ENCODE peak calls at places on chromosomes 2 and 18, in ten cellular contexts. One of them, this sample, is unnamed.

GRCh38 chr2:156695020-156695419 is 258.8 kb downstream of the GPD2 start:
- DNase-seq in iPS-NIHi11: no peak
- DNase-seq in COLO829: no peak
- DNase-seq in activated naive CD4-positive, alpha-beta T cell treated with anti-CD3 and anti-CD28 coated beads for 36 hours: no peak
- DNase-seq in effector memory CD8-positive, alpha-beta T cell: no peak
- DNase-seq in stimulated activated CD4-positive, alpha-beta T cell treated with anti-CD3 and anti-CD28 coated beads, Interleukin-4, amount 100 ng/mL, for 4 hours: no peak
- DNase-seq in NAMALWA: no peak
- DNase-seq in NCI-H1105: no peak
- DNase-seq in Peyer's patch: no peak
- DNase-seq in T-helper 2 cell: no peak
- DNase-seq in this sample: no peak

GRCh38 chr2:32981612-32982011 is 34.9 kb downstream of the LTBP1 start:
- DNase-seq in stimulated activated CD4-positive, alpha-beta T cell treated with anti-CD3 and anti-CD28 coated beads, Interleukin-4, amount 100 ng/mL, for 4 hours: no peak
- DNase-seq in iPS-NIHi11: no peak
- DNase-seq in T-helper 2 cell: no peak
- DNase-seq in COLO829: no peak
- DNase-seq in NCI-H1105: no peak
- DNase-seq in Peyer's patch: no peak
- DNase-seq in NAMALWA: no peak
- DNase-seq in effector memory CD8-positive, alpha-beta T cell: no peak
- DNase-seq in activated naive CD4-positive, alpha-beta T cell treated with anti-CD3 and anti-CD28 coated beads for 36 hours: no peak
- DNase-seq in this sample: no peak

GRCh38 chr2:235302263-235302662 is 191.6 kb upstream of the AGAP1 start:
- DNase-seq in Peyer's patch: no peak
- DNase-seq in effector memory CD8-positive, alpha-beta T cell: no peak
- DNase-seq in COLO829: no peak
- DNase-seq in stimulated activated CD4-positive, alpha-beta T cell treated with anti-CD3 and anti-CD28 coated beads, Interleukin-4, amount 100 ng/mL, for 4 hours: no peak
- DNase-seq in T-helper 2 cell: no peak
- DNase-seq in activated naive CD4-positive, alpha-beta T cell treated with anti-CD3 and anti-CD28 coated beads for 36 hours: no peak
- DNase-seq in NAMALWA: no peak
- DNase-seq in iPS-NIHi11: no peak
- DNase-seq in NCI-H1105: no peak
- DNase-seq in this sample: no peak

GRCh38 chr2:10398496-10398895 is 49.6 kb downstream of the ODC1 start:
- DNase-seq in effector memory CD8-positive, alpha-beta T cell: no peak
- DNase-seq in activated naive CD4-positive, alpha-beta T cell treated with anti-CD3 and anti-CD28 coated beads for 36 hours: no peak
- DNase-seq in stimulated activated CD4-positive, alpha-beta T cell treated with anti-CD3 and anti-CD28 coated beads, Interleukin-4, amount 100 ng/mL, for 4 hours: no peak
- DNase-seq in T-helper 2 cell: no peak
- DNase-seq in Peyer's patch: peak
- DNase-seq in iPS-NIHi11: no peak
- DNase-seq in NCI-H1105: no peak
- DNase-seq in COLO829: no peak
- DNase-seq in NAMALWA: no peak
- DNase-seq in this sample: no peak

GRCh38 chr2:184598313-184599053 is at the start of gene ZNF804A:
- DNase-seq in COLO829: no peak
- DNase-seq in NAMALWA: no peak
- DNase-seq in stimulated activated CD4-positive, alpha-beta T cell treated with anti-CD3 and anti-CD28 coated beads, Interleukin-4, amount 100 ng/mL, for 4 hours: no peak
- DNase-seq in activated naive CD4-positive, alpha-beta T cell treated with anti-CD3 and anti-CD28 coated beads for 36 hours: no peak
- DNase-seq in T-helper 2 cell: peak
- DNase-seq in effector memory CD8-positive, alpha-beta T cell: no peak
- DNase-seq in Peyer's patch: peak
- DNase-seq in NCI-H1105: peak
- DNase-seq in iPS-NIHi11: peak
- DNase-seq in this sample: peak

GRCh38 chr2:232418466-232419244 is 12.0 kb downstream of the ALPG start:
- DNase-seq in iPS-NIHi11: peak
- DNase-seq in NAMALWA: no peak
- DNase-seq in effector memory CD8-positive, alpha-beta T cell: no peak
- DNase-seq in NCI-H1105: peak
- DNase-seq in stimulated activated CD4-positive, alpha-beta T cell treated with anti-CD3 and anti-CD28 coated beads, Interleukin-4, amount 100 ng/mL, for 4 hours: peak
- DNase-seq in Peyer's patch: no peak
- DNase-seq in T-helper 2 cell: no peak
- DNase-seq in activated naive CD4-positive, alpha-beta T cell treated with anti-CD3 and anti-CD28 coated beads for 36 hours: peak
- DNase-seq in COLO829: no peak
- DNase-seq in this sample: no peak

GRCh38 chr2:31254237-31255203 is 20.6 kb downstream of the EHD3 start:
- DNase-seq in effector memory CD8-positive, alpha-beta T cell: no peak
- DNase-seq in COLO829: no peak
- DNase-seq in NAMALWA: no peak
- DNase-seq in T-helper 2 cell: no peak
- DNase-seq in activated naive CD4-positive, alpha-beta T cell treated with anti-CD3 and anti-CD28 coated beads for 36 hours: no peak
- DNase-seq in NCI-H1105: no peak
- DNase-seq in Peyer's patch: no peak
- DNase-seq in stimulated activated CD4-positive, alpha-beta T cell treated with anti-CD3 and anti-CD28 coated beads, Interleukin-4, amount 100 ng/mL, for 4 hours: no peak
- DNase-seq in iPS-NIHi11: no peak
- DNase-seq in this sample: no peak

GRCh38 chr2:152635635-152636298 is 81.5 kb downstream of the PRPF40A start:
- DNase-seq in COLO829: peak
- DNase-seq in iPS-NIHi11: peak
- DNase-seq in NAMALWA: peak
- DNase-seq in T-helper 2 cell: peak
- DNase-seq in activated naive CD4-positive, alpha-beta T cell treated with anti-CD3 and anti-CD28 coated beads for 36 hours: peak
- DNase-seq in stimulated activated CD4-positive, alpha-beta T cell treated with anti-CD3 and anti-CD28 coated beads, Interleukin-4, amount 100 ng/mL, for 4 hours: peak
- DNase-seq in NCI-H1105: peak
- DNase-seq in effector memory CD8-positive, alpha-beta T cell: peak
- DNase-seq in Peyer's patch: peak
- DNase-seq in this sample: peak

GRCh38 chr18:21463718-21464117 is 136.8 kb downstream of the ESCO1 start:
- DNase-seq in iPS-NIHi11: no peak
- DNase-seq in stimulated activated CD4-positive, alpha-beta T cell treated with anti-CD3 and anti-CD28 coated beads, Interleukin-4, amount 100 ng/mL, for 4 hours: no peak
- DNase-seq in Peyer's patch: no peak
- DNase-seq in activated naive CD4-positive, alpha-beta T cell treated with anti-CD3 and anti-CD28 coated beads for 36 hours: no peak
- DNase-seq in NAMALWA: no peak
- DNase-seq in COLO829: no peak
- DNase-seq in T-helper 2 cell: no peak
- DNase-seq in NCI-H1105: no peak
- DNase-seq in effector memory CD8-positive, alpha-beta T cell: no peak
- DNase-seq in this sample: no peak

GRCh38 chr2:5537180-5537579 is 155.0 kb upstream of the SOX11 start:
- DNase-seq in iPS-NIHi11: no peak
- DNase-seq in NAMALWA: no peak
- DNase-seq in effector memory CD8-positive, alpha-beta T cell: no peak
- DNase-seq in COLO829: no peak
- DNase-seq in NCI-H1105: no peak
- DNase-seq in Peyer's patch: no peak
- DNase-seq in activated naive CD4-positive, alpha-beta T cell treated with anti-CD3 and anti-CD28 coated beads for 36 hours: no peak
- DNase-seq in stimulated activated CD4-positive, alpha-beta T cell treated with anti-CD3 and anti-CD28 coated beads, Interleukin-4, amount 100 ng/mL, for 4 hours: no peak
- DNase-seq in T-helper 2 cell: no peak
- DNase-seq in this sample: no peak

GRCh38 chr18:62061812-62062211 is 125.0 kb downstream of the PIGN start:
- DNase-seq in COLO829: no peak
- DNase-seq in NCI-H1105: no peak
- DNase-seq in Peyer's patch: no peak
- DNase-seq in activated naive CD4-positive, alpha-beta T cell treated with anti-CD3 and anti-CD28 coated beads for 36 hours: no peak
- DNase-seq in iPS-NIHi11: no peak
- DNase-seq in stimulated activated CD4-positive, alpha-beta T cell treated with anti-CD3 and anti-CD28 coated beads, Interleukin-4, amount 100 ng/mL, for 4 hours: no peak
- DNase-seq in effector memory CD8-positive, alpha-beta T cell: no peak
- DNase-seq in T-helper 2 cell: no peak
- DNase-seq in NAMALWA: no peak
- DNase-seq in this sample: no peak

GRCh38 chr2:34519659-34520058 is 920.6 kb upstream of the FAM98A start:
- DNase-seq in effector memory CD8-positive, alpha-beta T cell: no peak
- DNase-seq in stimulated activated CD4-positive, alpha-beta T cell treated with anti-CD3 and anti-CD28 coated beads, Interleukin-4, amount 100 ng/mL, for 4 hours: no peak
- DNase-seq in Peyer's patch: no peak
- DNase-seq in NCI-H1105: no peak
- DNase-seq in activated naive CD4-positive, alpha-beta T cell treated with anti-CD3 and anti-CD28 coated beads for 36 hours: no peak
- DNase-seq in NAMALWA: no peak
- DNase-seq in iPS-NIHi11: no peak
- DNase-seq in COLO829: no peak
- DNase-seq in T-helper 2 cell: no peak
- DNase-seq in this sample: no peak

GRCh38 chr2:239309398-239310245 is 91.2 kb downstream of the HDAC4 start:
- DNase-seq in stimulated activated CD4-positive, alpha-beta T cell treated with anti-CD3 and anti-CD28 coated beads, Interleukin-4, amount 100 ng/mL, for 4 hours: no peak
- DNase-seq in COLO829: no peak
- DNase-seq in effector memory CD8-positive, alpha-beta T cell: no peak
- DNase-seq in T-helper 2 cell: no peak
- DNase-seq in NAMALWA: no peak
- DNase-seq in Peyer's patch: no peak
- DNase-seq in activated naive CD4-positive, alpha-beta T cell treated with anti-CD3 and anti-CD28 coated beads for 36 hours: no peak
- DNase-seq in iPS-NIHi11: no peak
- DNase-seq in NCI-H1105: no peak
- DNase-seq in this sample: peak

GRCh38 chr2:169298007-169298406 is 64.3 kb downstream of the LRP2 start:
- DNase-seq in stimulated activated CD4-positive, alpha-beta T cell treated with anti-CD3 and anti-CD28 coated beads, Interleukin-4, amount 100 ng/mL, for 4 hours: no peak
- DNase-seq in activated naive CD4-positive, alpha-beta T cell treated with anti-CD3 and anti-CD28 coated beads for 36 hours: no peak
- DNase-seq in COLO829: no peak
- DNase-seq in T-helper 2 cell: no peak
- DNase-seq in NCI-H1105: no peak
- DNase-seq in Peyer's patch: no peak
- DNase-seq in iPS-NIHi11: no peak
- DNase-seq in effector memory CD8-positive, alpha-beta T cell: no peak
- DNase-seq in NAMALWA: no peak
- DNase-seq in this sample: no peak

GRCh38 chr2:854460-854859 is 96.2 kb upstream of the SNTG2 start:
- DNase-seq in NAMALWA: peak
- DNase-seq in Peyer's patch: no peak
- DNase-seq in iPS-NIHi11: peak
- DNase-seq in stimulated activated CD4-positive, alpha-beta T cell treated with anti-CD3 and anti-CD28 coated beads, Interleukin-4, amount 100 ng/mL, for 4 hours: no peak
- DNase-seq in T-helper 2 cell: peak
- DNase-seq in COLO829: no peak
- DNase-seq in activated naive CD4-positive, alpha-beta T cell treated with anti-CD3 and anti-CD28 coated beads for 36 hours: peak
- DNase-seq in NCI-H1105: peak
- DNase-seq in effector memory CD8-positive, alpha-beta T cell: no peak
- DNase-seq in this sample: peak

GRCh38 chr2:11257078-11257477 is 87.4 kb downstream of the ROCK2 start:
- DNase-seq in COLO829: no peak
- DNase-seq in activated naive CD4-positive, alpha-beta T cell treated with anti-CD3 and anti-CD28 coated beads for 36 hours: no peak
- DNase-seq in NCI-H1105: no peak
- DNase-seq in T-helper 2 cell: no peak
- DNase-seq in Peyer's patch: no peak
- DNase-seq in effector memory CD8-positive, alpha-beta T cell: no peak
- DNase-seq in iPS-NIHi11: peak
- DNase-seq in NAMALWA: no peak
- DNase-seq in stimulated activated CD4-positive, alpha-beta T cell treated with anti-CD3 and anti-CD28 coated beads, Interleukin-4, amount 100 ng/mL, for 4 hours: no peak
- DNase-seq in this sample: no peak

GRCh38 chr18:50119363-50119762 is 75.6 kb downstream of the MYO5B start:
- DNase-seq in Peyer's patch: no peak
- DNase-seq in T-helper 2 cell: no peak
- DNase-seq in iPS-NIHi11: no peak
- DNase-seq in activated naive CD4-positive, alpha-beta T cell treated with anti-CD3 and anti-CD28 coated beads for 36 hours: no peak
- DNase-seq in effector memory CD8-positive, alpha-beta T cell: no peak
- DNase-seq in NAMALWA: no peak
- DNase-seq in COLO829: no peak
- DNase-seq in stimulated activated CD4-positive, alpha-beta T cell treated with anti-CD3 and anti-CD28 coated beads, Interleukin-4, amount 100 ng/mL, for 4 hours: no peak
- DNase-seq in NCI-H1105: no peak
- DNase-seq in this sample: no peak

GRCh38 chr2:104429978-104430740 is 423.8 kb upstream of the POU3F3 start:
- DNase-seq in T-helper 2 cell: no peak
- DNase-seq in Peyer's patch: no peak
- DNase-seq in COLO829: no peak
- DNase-seq in iPS-NIHi11: no peak
- DNase-seq in effector memory CD8-positive, alpha-beta T cell: no peak
- DNase-seq in activated naive CD4-positive, alpha-beta T cell treated with anti-CD3 and anti-CD28 coated beads for 36 hours: no peak
- DNase-seq in stimulated activated CD4-positive, alpha-beta T cell treated with anti-CD3 and anti-CD28 coated beads, Interleukin-4, amount 100 ng/mL, for 4 hours: no peak
- DNase-seq in NCI-H1105: peak
- DNase-seq in NAMALWA: no peak
- DNase-seq in this sample: no peak

GRCh38 chr2:30147196-30147714 is 448 bp downstream of the YPEL5 start:
- DNase-seq in T-helper 2 cell: peak
- DNase-seq in COLO829: no peak
- DNase-seq in NAMALWA: no peak
- DNase-seq in activated naive CD4-positive, alpha-beta T cell treated with anti-CD3 and anti-CD28 coated beads for 36 hours: no peak
- DNase-seq in iPS-NIHi11: no peak
- DNase-seq in stimulated activated CD4-positive, alpha-beta T cell treated with anti-CD3 and anti-CD28 coated beads, Interleukin-4, amount 100 ng/mL, for 4 hours: peak
- DNase-seq in NCI-H1105: no peak
- DNase-seq in Peyer's patch: no peak
- DNase-seq in effector memory CD8-positive, alpha-beta T cell: no peak
- DNase-seq in this sample: no peak

GRCh38 chr2:26758790-26759321 is 5.2 kb upstream of the SLC35F6 start:
- DNase-seq in activated naive CD4-positive, alpha-beta T cell treated with anti-CD3 and anti-CD28 coated beads for 36 hours: no peak
- DNase-seq in stimulated activated CD4-positive, alpha-beta T cell treated with anti-CD3 and anti-CD28 coated beads, Interleukin-4, amount 100 ng/mL, for 4 hours: no peak
- DNase-seq in COLO829: no peak
- DNase-seq in Peyer's patch: no peak
- DNase-seq in iPS-NIHi11: no peak
- DNase-seq in NAMALWA: no peak
- DNase-seq in effector memory CD8-positive, alpha-beta T cell: no peak
- DNase-seq in NCI-H1105: no peak
- DNase-seq in T-helper 2 cell: no peak
- DNase-seq in this sample: peak

GRCh38 chr2:48411030-48411429 is 118.9 kb upstream of the STON1 start:
- DNase-seq in COLO829: no peak
- DNase-seq in stimulated activated CD4-positive, alpha-beta T cell treated with anti-CD3 and anti-CD28 coated beads, Interleukin-4, amount 100 ng/mL, for 4 hours: no peak
- DNase-seq in NAMALWA: no peak
- DNase-seq in iPS-NIHi11: no peak
- DNase-seq in Peyer's patch: no peak
- DNase-seq in T-helper 2 cell: no peak
- DNase-seq in NCI-H1105: no peak
- DNase-seq in activated naive CD4-positive, alpha-beta T cell treated with anti-CD3 and anti-CD28 coated beads for 36 hours: no peak
- DNase-seq in effector memory CD8-positive, alpha-beta T cell: no peak
- DNase-seq in this sample: no peak

GRCh38 chr2:7825591-7826312 is 856.1 kb upstream of the ID2 start:
- DNase-seq in Peyer's patch: no peak
- DNase-seq in COLO829: no peak
- DNase-seq in NAMALWA: no peak
- DNase-seq in effector memory CD8-positive, alpha-beta T cell: no peak
- DNase-seq in stimulated activated CD4-positive, alpha-beta T cell treated with anti-CD3 and anti-CD28 coated beads, Interleukin-4, amount 100 ng/mL, for 4 hours: no peak
- DNase-seq in iPS-NIHi11: no peak
- DNase-seq in activated naive CD4-positive, alpha-beta T cell treated with anti-CD3 and anti-CD28 coated beads for 36 hours: peak
- DNase-seq in T-helper 2 cell: peak
- DNase-seq in NCI-H1105: no peak
- DNase-seq in this sample: no peak

GRCh38 chr2:9178110-9178904 is 28.3 kb upstream of the ASAP2 start:
- DNase-seq in T-helper 2 cell: no peak
- DNase-seq in NAMALWA: peak
- DNase-seq in activated naive CD4-positive, alpha-beta T cell treated with anti-CD3 and anti-CD28 coated beads for 36 hours: no peak
- DNase-seq in NCI-H1105: peak
- DNase-seq in effector memory CD8-positive, alpha-beta T cell: no peak
- DNase-seq in COLO829: no peak
- DNase-seq in stimulated activated CD4-positive, alpha-beta T cell treated with anti-CD3 and anti-CD28 coated beads, Interleukin-4, amount 100 ng/mL, for 4 hours: no peak
- DNase-seq in iPS-NIHi11: no peak
- DNase-seq in Peyer's patch: no peak
- DNase-seq in this sample: no peak

GRCh38 chr2:216786676-216787075 is 73.2 kb downstream of the TNP1 start:
- DNase-seq in activated naive CD4-positive, alpha-beta T cell treated with anti-CD3 and anti-CD28 coated beads for 36 hours: no peak
- DNase-seq in NCI-H1105: no peak
- DNase-seq in Peyer's patch: no peak
- DNase-seq in NAMALWA: no peak
- DNase-seq in COLO829: no peak
- DNase-seq in effector memory CD8-positive, alpha-beta T cell: no peak
- DNase-seq in stimulated activated CD4-positive, alpha-beta T cell treated with anti-CD3 and anti-CD28 coated beads, Interleukin-4, amount 100 ng/mL, for 4 hours: no peak
- DNase-seq in T-helper 2 cell: no peak
- DNase-seq in iPS-NIHi11: no peak
- DNase-seq in this sample: no peak

GRCh38 chr2:187986392-187987105 is 305.1 kb upstream of the GULP1 start:
- DNase-seq in iPS-NIHi11: no peak
- DNase-seq in T-helper 2 cell: no peak
- DNase-seq in NCI-H1105: no peak
- DNase-seq in COLO829: no peak
- DNase-seq in effector memory CD8-positive, alpha-beta T cell: no peak
- DNase-seq in Peyer's patch: no peak
- DNase-seq in activated naive CD4-positive, alpha-beta T cell treated with anti-CD3 and anti-CD28 coated beads for 36 hours: no peak
- DNase-seq in stimulated activated CD4-positive, alpha-beta T cell treated with anti-CD3 and anti-CD28 coated beads, Interleukin-4, amount 100 ng/mL, for 4 hours: no peak
- DNase-seq in NAMALWA: no peak
- DNase-seq in this sample: no peak

GRCh38 chr2:37085731-37086147 is 1.4 kb downstream of the GPATCH11 start:
- DNase-seq in NCI-H1105: no peak
- DNase-seq in effector memory CD8-positive, alpha-beta T cell: no peak
- DNase-seq in COLO829: peak
- DNase-seq in NAMALWA: no peak
- DNase-seq in stimulated activated CD4-positive, alpha-beta T cell treated with anti-CD3 and anti-CD28 coated beads, Interleukin-4, amount 100 ng/mL, for 4 hours: no peak
- DNase-seq in iPS-NIHi11: no peak
- DNase-seq in T-helper 2 cell: no peak
- DNase-seq in activated naive CD4-positive, alpha-beta T cell treated with anti-CD3 and anti-CD28 coated beads for 36 hours: no peak
- DNase-seq in Peyer's patch: no peak
- DNase-seq in this sample: no peak

GRCh38 chr18:24778810-24779418 is 318.5 kb downstream of the HRH4 start:
- DNase-seq in COLO829: no peak
- DNase-seq in Peyer's patch: peak
- DNase-seq in NCI-H1105: no peak
- DNase-seq in T-helper 2 cell: no peak
- DNase-seq in stimulated activated CD4-positive, alpha-beta T cell treated with anti-CD3 and anti-CD28 coated beads, Interleukin-4, amount 100 ng/mL, for 4 hours: no peak
- DNase-seq in iPS-NIHi11: no peak
- DNase-seq in NAMALWA: no peak
- DNase-seq in activated naive CD4-positive, alpha-beta T cell treated with anti-CD3 and anti-CD28 coated beads for 36 hours: no peak
- DNase-seq in effector memory CD8-positive, alpha-beta T cell: no peak
- DNase-seq in this sample: no peak

GRCh38 chr2:144489315-144489920 is 30.5 kb downstream of the ZEB2 start:
- DNase-seq in T-helper 2 cell: no peak
- DNase-seq in Peyer's patch: no peak
- DNase-seq in stimulated activated CD4-positive, alpha-beta T cell treated with anti-CD3 and anti-CD28 coated beads, Interleukin-4, amount 100 ng/mL, for 4 hours: no peak
- DNase-seq in effector memory CD8-positive, alpha-beta T cell: no peak
- DNase-seq in activated naive CD4-positive, alpha-beta T cell treated with anti-CD3 and anti-CD28 coated beads for 36 hours: no peak
- DNase-seq in COLO829: no peak
- DNase-seq in NAMALWA: no peak
- DNase-seq in NCI-H1105: peak
- DNase-seq in iPS-NIHi11: no peak
- DNase-seq in this sample: no peak

This sample was measured in adrenal gland.